ENCODE peak calls at places on chromosomes 6 and 20, in six cellular contexts. G is omental fat pad; O is activated T-cell treated with anti-CD3 and anti-CD28 coated beads, Interleukin-2, amount 50 U/mL, for 24 hours; N is heart right ventricle; J is neuronal stem cell; R is lower lobe of right lung. P is an unnamed sample.
A peak's percentile ranks its signal among the peaks of the same experiment; 100 is the strongest.

GRCh38 chr6:45448417-45449389 is 71.0 kb upstream of the SUPT3H start:
- DNase-seq in R (no peak), N (no peak), O (no peak), J (no peak), G (no peak), P (no peak)

GRCh38 chr20:32743237-32744112 is at the start of gene COMMD7:
- DNase-seq in J (no peak), N (peak; percentile 65), G (no peak), O (peak; percentile 78), R (peak; percentile 82), P (peak; percentile 76)

GRCh38 chr6:44010411-44011349 is 116.6 kb downstream of the MRPL14 start:
- DNase-seq in G (peak; percentile 21), O (no peak), N (peak; percentile 51), J (no peak), R (no peak), P (peak; percentile 72)

GRCh38 chr20:33893314-33893713 is 82.2 kb downstream of the CHMP4B start:
- DNase-seq in J (no peak), N (no peak), O (no peak), G (no peak), R (no peak), P (no peak)

GRCh38 chr20:60268502-60268901 is 310.3 kb downstream of the CDH26 start:
- DNase-seq in N (no peak), O (no peak), J (no peak), R (no peak), G (no peak), P (no peak)

GRCh38 chr6:56863366-56863765 is 91.5 kb upstream of the BEND6 start:
- DNase-seq in G (no peak), O (no peak), N (no peak), R (no peak), J (no peak), P (no peak)

GRCh38 chr6:9456241-9456658 is 958.6 kb downstream of the TFAP2A start:
- DNase-seq in N (no peak), G (no peak), R (no peak), J (peak; percentile 90), O (no peak), P (no peak)

GRCh38 chr20:48180039-48180438 is 394.8 kb upstream of the SULF2 start:
- DNase-seq in N (no peak), J (no peak), G (no peak), O (no peak), R (no peak), P (no peak)

GRCh38 chr6:79570802-79571367 is 33.7 kb upstream of the LCA5 start:
- DNase-seq in N (no peak), R (no peak), G (no peak), O (no peak), J (no peak), P (no peak)

P was measured in aorta.